ENCODE peak calls at places on chromosomes 3 and 15, in five cellular contexts. D is psoas muscle; O is AG08395; K is kidney tubule cell; U is stimulated activated CD4-positive, alpha-beta T cell treated with anti-CD3 and anti-CD28 coated beads, Interleukin-4, amount 100 ng/mL, for 1 hour. F is an unnamed sample.

GRCh38 chr15:85706779-85707518 is 87.8 kb downstream of the KLHL25 start:
- DNase-seq in D (no peak), O (peak), K (peak), U (no peak), F (peak)

GRCh38 chr15:63560741-63561448 is 36.3 kb upstream of the FBXL22 start:
- DNase-seq in D (no peak), O (no peak), K (no peak), U (peak), F (no peak)

GRCh38 chr3:10196389-10197052 is 31.8 kb downstream of the IRAK2 start:
- DNase-seq in D (peak), O (no peak), K (no peak), U (no peak), F (no peak)

GRCh38 chr15:31013863-31014607 is 22.6 kb upstream of the MTMR10 start:
- DNase-seq in D (no peak), O (no peak), K (peak), U (no peak), F (no peak)

GRCh38 chr3:183897606-183898384 is 13.1 kb upstream of the PARL start:
- DNase-seq in D (no peak), O (no peak), K (peak), U (no peak), F (no peak)

GRCh38 chr3:141737108-141737507 is 990 bp upstream of the RNF7 start:
- DNase-seq in D (no peak), O (no peak), K (no peak), U (no peak), F (no peak)

GRCh38 chr15:25226360-25226759 is 212.5 kb downstream of the UBE3A start:
- DNase-seq in D (no peak), O (no peak), K (no peak), U (no peak), F (no peak)

GRCh38 chr15:80562033-80562432 is 133.1 kb upstream of the ABHD17C start:
- DNase-seq in D (no peak), O (no peak), K (no peak), U (no peak), F (no peak)

GRCh38 chr3:51953445-51953844 is 1.7 kb upstream of the GPR62 start:
- DNase-seq in D (no peak), O (peak), K (peak), U (no peak), F (no peak)

GRCh38 chr3:134651347-134652041 is 672 bp upstream of the KY start:
- DNase-seq in D (peak), O (peak), K (peak), U (no peak), F (no peak)

GRCh38 chr15:91055548-91056331 is 33.3 kb upstream of the VPS33B start:
- DNase-seq in D (no peak), O (peak), K (peak), U (peak), F (peak)

GRCh38 chr15:33618300-33618699 is 307.5 kb downstream of the RYR3 start:
- DNase-seq in D (no peak), O (no peak), K (peak), U (no peak), F (no peak)

GRCh38 chr3:24339266-24339825 is 155.3 kb downstream of the THRB start:
- DNase-seq in D (no peak), O (no peak), K (no peak), U (no peak), F (no peak)

GRCh38 chr15:62941719-62942118 is 100.8 kb upstream of the TPM1 start:
- DNase-seq in D (no peak), O (no peak), K (peak), U (no peak), F (no peak)

GRCh38 chr3:60142009-60142408 is 1092.2 kb upstream of the CFAP20DC start:
- DNase-seq in D (no peak), O (no peak), K (no peak), U (no peak), F (no peak)

GRCh38 chr15:22904736-22905135 is 66.3 kb downstream of the NIPA2 start:
- DNase-seq in D (no peak), O (no peak), K (no peak), U (no peak), F (no peak)

GRCh38 chr3:50136714-50137405 is 18.3 kb upstream of the SEMA3F start:
- DNase-seq in D (peak), O (no peak), K (peak), U (no peak), F (no peak)

GRCh38 chr3:129582799-129583198 is 23.7 kb downstream of the PLXND1 start:
- DNase-seq in D (no peak), O (no peak), K (no peak), U (no peak), F (no peak)

GRCh38 chr3:32951410-32951811 is at the start of gene CCR4:
- DNase-seq in D (no peak), O (no peak), K (no peak), U (peak), F (peak)

GRCh38 chr3:100256724-100257123 is 4.1 kb upstream of the TBC1D23 start:
- DNase-seq in D (no peak), O (peak), K (no peak), U (no peak), F (no peak)

GRCh38 chr15:50380089-50380488 is 25.1 kb upstream of the GABPB1 start:
- DNase-seq in D (no peak), O (no peak), K (no peak), U (no peak), F (no peak)

GRCh38 chr3:53196575-53197407 is 35.8 kb downstream of the PRKCD start:
- DNase-seq in D (no peak), O (no peak), K (peak), U (peak), F (no peak)

GRCh38 chr3:188339410-188340295 is 185.7 kb downstream of the LPP start:
- DNase-seq in D (no peak), O (no peak), K (no peak), U (peak), F (no peak)

GRCh38 chr15:34616613-34617012 is 33.2 kb upstream of the GOLGA8B start:
- DNase-seq in D (no peak), O (peak), K (peak), U (no peak), F (no peak)

GRCh38 chr3:61847784-61848462 is 286.6 kb downstream of the PTPRG start:
- DNase-seq in D (peak), O (peak), K (peak), U (no peak), F (no peak)

GRCh38 chr15:35771878-35772442 is 226.0 kb upstream of the DPH6 start:
- DNase-seq in D (no peak), O (no peak), K (no peak), U (no peak), F (no peak)

GRCh38 chr3:126758882-126759281 is 54.8 kb downstream of the CHCHD6 start:
- DNase-seq in D (no peak), O (no peak), K (no peak), U (no peak), F (no peak)

GRCh38 chr3:71447803-71448202 is 135.7 kb downstream of the FOXP1 start:
- DNase-seq in D (no peak), O (no peak), K (peak), U (no peak), F (no peak)

GRCh38 chr3:14124223-14124614 is 451 bp downstream of the CHCHD4 start:
- DNase-seq in D (peak), O (peak), K (peak), U (peak), F (peak)

GRCh38 chr3:111956995-111957736 is 21.7 kb upstream of the ABHD10 start:
- DNase-seq in D (no peak), O (no peak), K (no peak), U (no peak), F (no peak)

GRCh38 chr3:61299343-61299742 is 48.1 kb upstream of the FHIT start:
- DNase-seq in D (no peak), O (no peak), K (peak), U (no peak), F (no peak)

GRCh38 chr3:56926513-56927282 is 124.9 kb upstream of the ARHGEF3 start:
- DNase-seq in D (no peak), O (peak), K (peak), U (no peak), F (no peak)

GRCh38 chr3:128174645-128175590 is 21.6 kb downstream of the EEFSEC start:
- DNase-seq in D (no peak), O (no peak), K (no peak), U (no peak), F (no peak)

GRCh38 chr3:129654126-129654525 is 47.6 kb upstream of the PLXND1 start:
- DNase-seq in D (no peak), O (peak), K (no peak), U (no peak), F (no peak)

GRCh38 chr15:33874156-33874555 is 94.1 kb upstream of the CHRM5 start:
- DNase-seq in D (no peak), O (no peak), K (no peak), U (no peak), F (no peak)

GRCh38 chr15:59165726-59166125 is 40.9 kb upstream of the LDHAL6B start:
- DNase-seq in D (no peak), O (peak), K (peak), U (no peak), F (no peak)

GRCh38 chr15:60865507-60865906 is 363.6 kb downstream of the RORA start:
- DNase-seq in D (no peak), O (peak), K (peak), U (no peak), F (no peak)

F was measured in activated effector memory CD4-positive, alpha-beta T cell treated with Interleukin-2 at 50 U/mL for 16 hours.